ENCODE peak calls at places on chromosomes 12 and 14, in five cellular contexts. One of them, this sample, is unnamed.
A peak's percentile ranks its signal among the peaks of the same experiment; 100 is the strongest.

GRCh38 chr14:65790185-65790815 is 377.8 kb downstream of the FUT8 start:
- DNase-seq in transverse colon: no peak
- DNase-seq in SK-N-SH: peak; percentile 72
- DNase-seq in A549: no peak
- DNase-seq in tibial nerve: no peak
- DNase-seq in this sample: no peak

GRCh38 chr12:27822076-27822712 is 42.2 kb upstream of the MANSC4 start:
- DNase-seq in transverse colon: no peak
- DNase-seq in SK-N-SH: no peak
- DNase-seq in A549: peak; percentile 11
- DNase-seq in tibial nerve: no peak
- DNase-seq in this sample: no peak

GRCh38 chr14:104202259-104203070 is 64.1 kb downstream of the KIF26A start:
- DNase-seq in transverse colon: peak; percentile 39
- DNase-seq in SK-N-SH: peak; percentile 91
- DNase-seq in A549: no peak
- DNase-seq in tibial nerve: no peak
- DNase-seq in this sample: no peak

GRCh38 chr12:70724444-70724843 is 87.2 kb upstream of the PTPRB start:
- DNase-seq in transverse colon: no peak
- DNase-seq in SK-N-SH: no peak
- DNase-seq in A549: peak; percentile 33
- DNase-seq in tibial nerve: no peak
- DNase-seq in this sample: no peak

GRCh38 chr12:79055926-79056674 is 191.5 kb downstream of the SYT1 start:
- DNase-seq in transverse colon: no peak
- DNase-seq in SK-N-SH: no peak
- DNase-seq in A549: peak; percentile 72
- DNase-seq in tibial nerve: no peak
- DNase-seq in this sample: no peak

GRCh38 chr14:68103841-68104240 is 284.3 kb downstream of the RAD51B start:
- DNase-seq in transverse colon: no peak
- DNase-seq in SK-N-SH: no peak
- DNase-seq in A549: no peak
- DNase-seq in tibial nerve: no peak
- DNase-seq in this sample: no peak

GRCh38 chr12:3752096-3752709 is 706 bp downstream of the CRACR2A start:
- DNase-seq in transverse colon: peak; percentile 63
- DNase-seq in SK-N-SH: peak; percentile 31
- DNase-seq in A549: no peak
- DNase-seq in tibial nerve: no peak
- DNase-seq in this sample: no peak

GRCh38 chr12:54932691-54933090 is 51.9 kb downstream of the TESPA1 start:
- DNase-seq in transverse colon: no peak
- DNase-seq in SK-N-SH: no peak
- DNase-seq in A549: peak; percentile 7
- DNase-seq in tibial nerve: peak; percentile 21
- DNase-seq in this sample: no peak

GRCh38 chr12:2384533-2385328 is 331.9 kb downstream of the CACNA1C start:
- DNase-seq in transverse colon: no peak
- DNase-seq in SK-N-SH: no peak
- DNase-seq in A549: no peak
- DNase-seq in tibial nerve: no peak
- DNase-seq in this sample: no peak

DNA sequence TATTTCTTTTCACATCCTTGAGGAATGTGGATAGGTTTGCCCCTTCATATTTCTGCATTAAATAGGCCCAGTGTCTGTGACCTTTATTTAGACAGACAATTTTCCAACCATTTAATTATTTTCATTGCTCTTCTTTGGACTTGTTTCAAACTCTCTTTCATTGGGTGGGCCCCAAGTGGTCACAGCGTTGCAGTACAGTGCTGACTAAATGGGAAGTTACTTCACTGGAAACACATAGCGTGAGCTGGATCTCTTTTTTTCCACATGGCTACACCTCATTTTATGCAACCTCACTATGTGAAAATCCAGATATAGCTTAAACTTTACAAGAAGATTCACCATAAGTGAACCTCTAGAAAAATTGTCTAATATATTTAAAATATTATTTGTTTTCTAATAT is 438.9 kb downstream of the ADAMTS20 start:
- DNase-seq in transverse colon: no peak
- DNase-seq in SK-N-SH: peak; percentile 1
- DNase-seq in A549: no peak
- DNase-seq in tibial nerve: no peak
- DNase-seq in this sample: no peak
- TF ChIP-seq CTCF in transverse colon: no peak
- TF ChIP-seq CTCF in SK-N-SH: no peak
- TF ChIP-seq CTCF in A549: no peak
- TF ChIP-seq CTCF in tibial nerve: no peak
- TF ChIP-seq CTCF in this sample: no peak

GRCh38 chr12:6688543-6688999 is 604 bp downstream of the ZNF384 start:
- DNase-seq in transverse colon: peak; percentile 71
- DNase-seq in SK-N-SH: peak; percentile 90
- DNase-seq in A549: no peak
- DNase-seq in tibial nerve: no peak
- DNase-seq in this sample: no peak
- TF ChIP-seq EP300 in transverse colon: no peak
- TF ChIP-seq EP300 in SK-N-SH: no peak
- TF ChIP-seq EP300 in A549: no peak
- TF ChIP-seq EP300 in tibial nerve: no peak
- TF ChIP-seq EP300 in this sample: no peak

GRCh38 chr12:23025372-23026021 is 400.5 kb downstream of the ETNK1 start:
- DNase-seq in transverse colon: no peak
- DNase-seq in SK-N-SH: no peak
- DNase-seq in A549: no peak
- DNase-seq in tibial nerve: no peak
- DNase-seq in this sample: no peak
- H3K27ac ChIP-seq in transverse colon: no peak overlapping the region
- H3K27ac ChIP-seq in SK-N-SH: no peak overlapping the region
- H3K27ac ChIP-seq in A549: no peak overlapping the region
- H3K27ac ChIP-seq in tibial nerve: no peak overlapping the region
- H3K27ac ChIP-seq in this sample: no peak overlapping the region

DNA sequence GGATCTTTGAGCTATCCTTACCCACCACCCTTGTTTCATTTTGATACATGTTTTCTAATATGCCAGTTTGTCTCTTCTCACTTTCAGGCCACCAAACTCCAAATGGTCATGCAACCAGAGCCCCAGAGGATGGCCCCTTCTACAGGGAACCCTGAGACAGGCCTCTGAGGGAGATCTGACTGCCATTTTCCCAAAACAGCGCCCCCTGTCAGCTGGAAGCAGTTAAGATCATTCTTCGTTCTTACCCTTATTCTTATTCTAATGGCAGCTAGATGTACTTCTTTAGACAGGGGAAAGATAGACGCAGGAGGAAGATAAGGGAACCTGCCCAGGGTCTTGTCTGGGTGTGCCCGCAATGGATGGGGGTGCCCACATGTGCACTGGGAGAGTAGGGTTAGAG is 38.4 kb downstream of the C12orf56 start:
- DNase-seq in transverse colon: no peak
- DNase-seq in SK-N-SH: no peak
- DNase-seq in A549: peak; percentile 24
- DNase-seq in tibial nerve: no peak
- DNase-seq in this sample: no peak
- TF ChIP-seq CTCF in transverse colon: no peak
- TF ChIP-seq CTCF in SK-N-SH: peak; percentile 22
- TF ChIP-seq CTCF in A549: no peak
- TF ChIP-seq CTCF in tibial nerve: no peak
- TF ChIP-seq CTCF in this sample: no peak

GRCh38 chr14:89040080-89040437 is 215.6 kb downstream of the TTC8 start:
- DNase-seq in transverse colon: no peak
- DNase-seq in SK-N-SH: no peak
- DNase-seq in A549: no peak
- DNase-seq in tibial nerve: no peak
- DNase-seq in this sample: no peak

GRCh38 chr14:89042021-89042420 is 217.6 kb downstream of the TTC8 start:
- DNase-seq in transverse colon: no peak
- DNase-seq in SK-N-SH: no peak
- DNase-seq in A549: no peak
- DNase-seq in tibial nerve: no peak
- DNase-seq in this sample: no peak

GRCh38 chr14:89037065-89037464 is 212.6 kb downstream of the TTC8 start:
- DNase-seq in transverse colon: no peak
- DNase-seq in SK-N-SH: no peak
- DNase-seq in A549: no peak
- DNase-seq in tibial nerve: no peak
- DNase-seq in this sample: no peak

GRCh38 chr14:89041245-89041585 is 216.8 kb downstream of the TTC8 start:
- DNase-seq in transverse colon: peak; percentile 63
- DNase-seq in SK-N-SH: peak; percentile 69
- DNase-seq in A549: no peak
- DNase-seq in tibial nerve: no peak
- DNase-seq in this sample: no peak

DNA sequence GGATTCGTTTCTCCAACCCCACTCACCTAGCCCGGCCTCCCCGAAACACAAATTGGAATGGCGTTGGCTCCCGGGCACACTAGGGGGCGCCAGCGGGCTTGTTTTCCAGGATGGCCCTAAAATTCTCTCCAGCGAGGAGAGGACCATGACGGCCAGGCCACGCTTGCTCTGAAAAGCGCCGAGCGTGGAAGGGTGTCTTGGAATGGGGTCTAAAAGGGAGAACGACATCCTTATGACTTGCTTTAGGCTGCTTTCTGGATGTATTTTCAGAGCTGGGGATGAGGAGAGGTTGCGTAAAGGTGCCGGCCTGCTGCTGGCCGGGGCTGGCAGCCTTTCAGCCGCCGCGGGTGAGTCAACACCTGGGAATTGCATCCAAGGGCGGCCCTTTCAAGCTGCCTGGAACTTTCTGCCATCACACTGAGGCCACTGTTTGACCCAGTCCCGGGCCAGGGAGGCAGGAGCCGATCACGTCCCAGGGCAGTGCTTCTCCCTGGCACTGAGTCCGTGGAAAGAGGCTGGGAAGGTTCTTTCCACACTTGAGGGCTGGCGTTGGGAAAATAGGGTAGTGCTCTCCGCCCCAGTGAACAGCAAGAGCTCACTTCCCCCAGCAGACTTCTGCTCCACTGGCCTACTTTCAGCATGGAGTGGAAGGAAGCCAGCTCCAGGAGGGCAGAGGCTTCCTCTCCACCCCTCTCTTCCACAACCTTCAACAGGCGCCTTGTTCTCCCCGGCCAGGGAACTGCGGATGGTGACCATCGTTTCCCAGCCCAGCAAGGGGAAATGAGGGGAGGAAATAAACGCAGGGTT is 216.2 kb downstream of the TTC8 start:
- DNase-seq in transverse colon: peak; percentile 88
- DNase-seq in SK-N-SH: peak; percentile 83
- DNase-seq in A549: peak; percentile 76
- DNase-seq in tibial nerve: peak; percentile 75
- DNase-seq in this sample: peak; percentile 93
- TF ChIP-seq EP300 in transverse colon: no peak
- TF ChIP-seq EP300 in SK-N-SH: peak; percentile 34
- TF ChIP-seq EP300 in A549: no peak
- TF ChIP-seq EP300 in tibial nerve: no peak
- TF ChIP-seq EP300 in this sample: no peak

This sample was measured in suprapubic skin.